ENCODE peak calls at places on chromosomes 1 and 21, in five cellular contexts. B, Y, A, F and Q are unnamed samples.

GRCh38 chr21:26572668-26573381 is at the start of gene CYYR1:
- DNase-seq in B (peak; percentile 56), Y (peak; percentile 50), A (no peak), F (peak; percentile 9), Q (no peak)

GRCh38 chr1:160628799-160629263 is 18.0 kb downstream of the SLAMF1 start:
- DNase-seq in B (no peak), Y (no peak), A (no peak), F (no peak), Q (no peak)

GRCh38 chr1:13585599-13585965 is 1.9 kb downstream of the PDPN start:
- DNase-seq in B (no peak), Y (no peak), A (no peak), F (no peak), Q (no peak)

GRCh38 chr1:24362982-24363614 is 43.9 kb downstream of the GRHL3 start:
- DNase-seq in B (no peak), Y (peak; percentile 86), A (no peak), F (no peak), Q (no peak)

GRCh38 chr1:79193211-79194079 is 186.9 kb upstream of the ADGRL4 start:
- DNase-seq in B (no peak), Y (peak; percentile 38), A (no peak), F (no peak), Q (no peak)

GRCh38 chr1:178055779-178056471 is 38.0 kb upstream of the RASAL2 start:
- DNase-seq in B (no peak), Y (no peak), A (no peak), F (no peak), Q (no peak)

GRCh38 chr1:156795787-156796186 is 20.9 kb downstream of the SH2D2A start:
- DNase-seq in B (no peak), Y (no peak), A (no peak), F (no peak), Q (no peak)

GRCh38 chr21:16837319-16837718 is 675.5 kb upstream of the CXADR start:
- DNase-seq in B (no peak), Y (peak; percentile 13), A (no peak), F (no peak), Q (no peak)

GRCh38 chr21:32021319-32022027 is 148.7 kb downstream of the HUNK start:
- DNase-seq in B (no peak), Y (no peak), A (no peak), F (peak; percentile 39), Q (no peak)

GRCh38 chr1:3466366-3467075 is 12.1 kb downstream of the ARHGEF16 start:
- DNase-seq in B (no peak), Y (no peak), A (no peak), F (no peak), Q (no peak)

GRCh38 chr1:22108343-22109135 is 34.4 kb downstream of the WNT4 start:
- DNase-seq in B (no peak), Y (peak; percentile 62), A (no peak), F (peak; percentile 57), Q (no peak)

GRCh38 chr1:67700692-67701410 is 15.8 kb downstream of the GADD45A start:
- DNase-seq in B (peak; percentile 27), Y (no peak), A (no peak), F (peak; percentile 54), Q (peak; percentile 26)

GRCh38 chr1:207223162-207223561 is 98.3 kb upstream of the CD55 start:
- DNase-seq in B (no peak), Y (no peak), A (no peak), F (no peak), Q (no peak)

GRCh38 chr1:213268221-213268620 is 217.2 kb downstream of the RPS6KC1 start:
- DNase-seq in B (no peak), Y (peak; percentile 31), A (no peak), F (no peak), Q (no peak)

GRCh38 chr1:71908871-71909390 is 373.4 kb downstream of the NEGR1 start:
- DNase-seq in B (no peak), Y (no peak), A (no peak), F (no peak), Q (no peak)

GRCh38 chr1:202615501-202616354 is 94.5 kb downstream of the SYT2 start:
- DNase-seq in B (no peak), Y (peak; percentile 43), A (no peak), F (peak; percentile 34), Q (no peak)

GRCh38 chr1:188429385-188429784 is 1600.6 kb downstream of the PLA2G4A start:
- DNase-seq in B (no peak), Y (no peak), A (no peak), F (no peak), Q (no peak)